ENCODE peak calls at places on chromosomes 11 and 22, in ten cellular contexts. Q, N, P, W, C, B, J, V, R and M are unnamed samples.

GRCh38 chr11:73818838-73819237 is 31.2 kb downstream of the MRPL48 start:
- DNase-seq in P (no peak), R (no peak), J (no peak), C (peak; percentile 19), W (no peak), B (no peak), V (no peak), Q (no peak), N (no peak), M (no peak)

GRCh38 chr11:64447717-64448598 is 89.0 kb downstream of the RPS6KA4 start:
- DNase-seq in B (peak; percentile 64), P (no peak), R (peak; percentile 30), C (peak; percentile 41), W (peak; percentile 53), Q (peak; percentile 32), V (no peak), J (peak; percentile 7), N (peak; percentile 33), M (no peak)

GRCh38 chr22:49993649-49994360 is 18.8 kb downstream of the IL17REL start:
- DNase-seq in C (peak; percentile 25), P (no peak), B (peak; percentile 56), V (no peak), R (no peak), Q (no peak), J (no peak), N (peak; percentile 18), W (peak; percentile 10), M (no peak)

GRCh38 chr11:35346472-35347136 is 72.8 kb downstream of the SLC1A2 start:
- DNase-seq in V (no peak), N (no peak), C (no peak), W (no peak), J (no peak), P (no peak), R (no peak), B (no peak), Q (no peak), M (no peak)

GRCh38 chr22:17858033-17858432 is 83.8 kb upstream of the BID start:
- DNase-seq in C (no peak), Q (no peak), W (no peak), B (no peak), R (no peak), J (no peak), V (no peak), N (no peak), P (no peak), M (no peak)

GRCh38 chr11:65563606-65564005 is 5.4 kb upstream of the LTBP3 start:
- DNase-seq in R (no peak), B (no peak), J (no peak), V (no peak), W (no peak), Q (no peak), C (no peak), N (no peak), P (no peak), M (no peak)

GRCh38 chr11:73003083-73003482 is 139.0 kb downstream of the FCHSD2 start:
- DNase-seq in W (no peak), J (no peak), B (no peak), Q (no peak), R (no peak), V (no peak), C (no peak), P (no peak), N (no peak), M (no peak)

GRCh38 chr22:46984751-46985506 is 222.5 kb downstream of the TBC1D22A start:
- DNase-seq in V (no peak), R (no peak), C (no peak), N (no peak), W (no peak), Q (no peak), J (peak; percentile 33), P (no peak), B (no peak), M (no peak)

GRCh38 chr11:65546217-65546958 is 11.8 kb downstream of the LTBP3 start:
- DNase-seq in R (peak; percentile 95), N (peak; percentile 98), W (peak; percentile 61), B (peak; percentile 86), V (peak; percentile 96), J (no peak), P (peak; percentile 91), C (peak; percentile 88), Q (peak; percentile 84), M (peak; percentile 95)

GRCh38 chr22:24996420-24996952 is 44.0 kb downstream of the KIAA1671 start:
- DNase-seq in B (no peak), P (peak; percentile 93), N (no peak), V (no peak), W (peak; percentile 21), C (peak; percentile 44), R (peak; percentile 53), Q (no peak), J (no peak), M (no peak)

GRCh38 chr11:24412722-24413121 is 84.1 kb upstream of the LUZP2 start:
- DNase-seq in N (no peak), R (no peak), V (no peak), B (no peak), J (no peak), W (no peak), C (no peak), P (peak; percentile 4), Q (no peak), M (no peak)

GRCh38 chr22:49023161-49023878 is 804.4 kb downstream of the BRD1 start:
- DNase-seq in P (no peak), V (no peak), R (no peak), N (no peak), B (peak; percentile 42), Q (no peak), C (no peak), J (no peak), W (no peak), M (no peak)

GRCh38 chr22:37304595-37305343 is 22.5 kb downstream of the CYTH4 start:
- DNase-seq in W (no peak), J (peak; percentile 69), V (no peak), R (no peak), N (no peak), P (no peak), B (no peak), Q (no peak), C (no peak), M (no peak)

DNA sequence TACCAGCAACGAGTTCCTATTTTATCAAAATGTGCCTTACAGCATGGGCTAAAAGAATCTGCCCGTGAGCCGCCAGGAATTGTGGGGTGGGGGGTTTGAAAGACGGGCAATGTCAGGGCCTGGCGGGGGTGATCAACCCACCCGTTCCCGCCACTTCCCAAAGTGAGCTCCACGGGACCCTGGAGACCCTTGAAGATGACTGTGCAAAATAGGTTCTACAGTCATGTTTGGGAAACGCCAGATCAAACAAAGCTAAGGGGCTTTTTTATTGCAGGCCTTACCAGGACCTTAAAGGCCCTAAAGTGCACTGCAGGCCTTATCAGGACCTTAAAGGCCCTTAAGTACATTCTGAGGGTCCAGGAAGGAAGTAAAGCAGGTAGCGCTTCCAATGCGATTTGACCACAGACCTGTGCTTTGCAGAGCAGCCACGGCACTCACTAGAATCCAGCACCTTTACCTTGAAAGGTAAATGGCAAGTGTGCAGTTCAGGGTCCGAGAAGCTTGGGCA is 404.1 kb downstream of the SHANK2 start:
- DNase-seq in V (no peak), C (no peak), J (no peak), W (no peak), R (no peak), N (no peak), P (no peak), Q (no peak), B (no peak), M (no peak)
- H3K4me3 ChIP-seq in V (no peak overlapping the region), C (no peak overlapping the region), J (no peak overlapping the region), W (no peak overlapping the region), R (no peak overlapping the region), N (no peak overlapping the region), P (no peak overlapping the region), Q (no peak overlapping the region), B (no peak overlapping the region), M (no peak overlapping the region)

DNA sequence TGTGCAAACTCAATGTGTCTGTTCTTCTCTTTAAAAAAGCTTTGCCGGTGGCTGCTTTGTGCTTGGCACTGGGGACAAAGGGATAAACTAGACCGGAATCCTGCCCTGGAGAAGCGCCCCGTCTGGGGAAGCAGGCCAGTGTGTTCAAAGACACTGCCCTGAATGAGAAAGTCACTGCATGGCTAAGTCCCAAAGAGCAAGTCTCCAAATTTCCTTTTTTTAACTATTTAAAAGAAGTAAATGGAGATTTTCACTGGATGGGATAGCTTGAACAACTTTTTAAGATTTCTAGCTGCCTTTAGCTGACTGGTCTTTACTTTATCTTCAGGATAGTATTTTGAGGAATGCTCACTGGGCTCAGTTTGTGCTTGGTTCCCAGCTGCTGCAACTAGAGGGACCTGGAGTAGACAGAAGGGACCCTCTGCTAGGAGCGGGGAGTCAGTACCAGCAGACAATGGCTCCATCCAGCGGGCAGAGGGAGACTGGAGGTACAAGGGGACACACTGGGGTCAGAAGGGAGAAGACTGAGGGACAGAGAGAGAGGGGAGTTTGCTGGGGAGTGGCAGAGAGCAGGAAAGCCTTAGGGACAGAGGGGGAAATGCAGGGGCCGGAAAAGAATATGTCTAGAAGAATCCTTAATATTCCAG is 22.2 kb upstream of the ACER3 start:
- DNase-seq in V (no peak), P (peak; percentile 67), R (peak; percentile 37), N (no peak), J (no peak), B (no peak), C (no peak), W (no peak), Q (peak; percentile 24), M (no peak)
- TF ChIP-seq CTCF in V (no peak), P (peak; percentile 50), R (peak; percentile 41), N (no peak), J (peak; percentile 72), B (no peak), C (no peak), W (no peak), Q (peak; percentile 9), M (no peak)

GRCh38 chr11:124122123-124122522 is 6.9 kb downstream of the VWA5A start:
- DNase-seq in N (no peak), P (peak; percentile 23), W (no peak), R (no peak), B (no peak), C (no peak), Q (no peak), J (no peak), V (no peak), M (no peak)
- H3K36me3 ChIP-seq in N (peaks cover 91% of the 10 kb centered on the region), P (peaks cover 8% of the 10 kb centered on the region), W (no peaks in the 10 kb centered on the region), R (peaks cover 4% of the 10 kb centered on the region), B (no peaks in the 10 kb centered on the region), C (no peaks in the 10 kb centered on the region), Q (no peaks in the 10 kb centered on the region), J (no peaks in the 10 kb centered on the region), V (no peaks in the 10 kb centered on the region), M (no peaks in the 10 kb centered on the region)

DNA sequence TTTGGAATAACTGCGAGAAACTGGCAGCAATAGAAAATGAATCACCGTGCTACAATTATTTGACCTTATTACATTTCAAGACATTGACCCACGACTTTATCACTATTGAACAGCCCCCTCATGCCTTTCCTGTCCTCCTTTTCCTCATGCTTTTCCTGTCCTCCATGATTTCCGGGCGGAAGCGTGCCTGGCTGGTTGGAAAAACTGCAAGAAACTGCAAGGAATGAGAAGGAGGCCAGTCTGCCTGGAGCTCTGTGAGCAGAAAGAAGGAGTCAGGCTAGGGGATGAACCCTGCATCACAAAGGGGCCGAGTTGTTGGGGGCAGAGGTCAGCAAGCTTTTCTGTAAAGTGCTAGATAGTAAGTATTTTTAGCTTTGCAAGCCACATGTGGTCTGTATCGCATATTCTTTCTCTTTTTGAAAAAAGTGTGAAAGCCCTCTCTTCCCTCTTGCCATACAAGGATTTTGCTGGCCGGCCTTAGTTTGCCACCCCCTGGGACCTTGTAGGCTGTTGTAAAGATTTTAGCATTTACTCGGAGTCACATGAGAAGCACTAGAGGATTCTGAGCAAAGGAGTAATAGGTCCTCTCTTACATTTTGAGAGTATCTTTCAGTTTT is 37.0 kb upstream of the SWAP70 start:
- DNase-seq in C (no peak), P (no peak), J (no peak), Q (peak; percentile 26), V (no peak), N (no peak), R (no peak), B (peak; percentile 58), W (no peak), M (no peak)
- H3K4me3 ChIP-seq in C (no peak overlapping the region), P (no peak overlapping the region), J (no peak overlapping the region), Q (no peak overlapping the region), V (no peak overlapping the region), N (no peak overlapping the region), R (no peak overlapping the region), B (no peak overlapping the region), W (no peak overlapping the region), M (no peak overlapping the region)